ENCODE peak calls at places on chromosome 9, in six cellular contexts. Y is PC-9; F is uterus; V is osteoblast; R is heart right ventricle; A is CD4-positive, alpha-beta T cell. K is an unnamed sample.

GRCh38 chr9:38183994-38184568 is 115.1 kb upstream of the SHB start:
- DNase-seq in Y (no peak), F (no peak), V (no peak), R (no peak), A (no peak), K (no peak)

GRCh38 chr9:82332018-82332773 is 343.6 kb downstream of the SPATA31D1 start:
- DNase-seq in Y (peak; percentile 74), F (no peak), V (peak; percentile 50), R (no peak), A (no peak), K (no peak)

GRCh38 chr9:127360829-127361228 is 36.1 kb upstream of the SLC2A8 start:
- DNase-seq in Y (no peak), F (peak; percentile 30), V (no peak), R (no peak), A (no peak), K (no peak)

GRCh38 chr9:76512826-76513225 is 53.8 kb downstream of the GCNT1 start:
- DNase-seq in Y (no peak), F (no peak), V (no peak), R (no peak), A (no peak), K (no peak)

GRCh38 chr9:135701067-135701967 is 668 bp upstream of the KCNT1 start:
- DNase-seq in Y (no peak), F (no peak), V (no peak), R (no peak), A (no peak), K (no peak)

GRCh38 chr9:111232997-111233790 is 96.8 kb downstream of the OR2K2 start:
- DNase-seq in Y (no peak), F (no peak), V (peak; percentile 13), R (no peak), A (no peak), K (no peak)

GRCh38 chr9:135506327-135507103 is 6.0 kb downstream of the MRPS2 start:
- DNase-seq in Y (no peak), F (no peak), V (peak; percentile 90), R (peak; percentile 8), A (no peak), K (no peak)

GRCh38 chr9:117414220-117414905 is 494 bp downstream of the ASTN2 start:
- DNase-seq in Y (no peak), F (no peak), V (peak; percentile 82), R (peak; percentile 25), A (no peak), K (peak; percentile 65)

GRCh38 chr9:76394896-76395244 is 644 bp upstream of the RFK start:
- DNase-seq in Y (peak; percentile 69), F (peak; percentile 38), V (peak; percentile 58), R (peak; percentile 36), A (peak; percentile 27), K (no peak)

GRCh38 chr9:98865284-98865683 is 57.8 kb downstream of the GALNT12 start:
- DNase-seq in Y (no peak), F (no peak), V (no peak), R (no peak), A (no peak), K (no peak)

GRCh38 chr9:86679979-86680378 is 267.3 kb downstream of the GAS1 start:
- DNase-seq in Y (no peak), F (no peak), V (no peak), R (no peak), A (no peak), K (no peak)

GRCh38 chr9:116662633-116663032 is 24.5 kb upstream of the TRIM32 start:
- DNase-seq in Y (no peak), F (no peak), V (no peak), R (no peak), A (no peak), K (no peak)

GRCh38 chr9:68775003-68775730 is 70.1 kb downstream of the PIP5K1B start:
- DNase-seq in Y (peak; percentile 44), F (no peak), V (no peak), R (no peak), A (no peak), K (no peak)

GRCh38 chr9:132977626-132978450 is 656 bp upstream of the GFI1B start:
- DNase-seq in Y (no peak), F (peak; percentile 19), V (peak; percentile 95), R (peak; percentile 60), A (peak; percentile 59), K (peak; percentile 40)

GRCh38 chr9:107465467-107466451 is 23.8 kb downstream of the KLF4 start:
- DNase-seq in Y (no peak), F (peak; percentile 55), V (peak; percentile 96), R (peak; percentile 80), A (no peak), K (peak; percentile 33)

GRCh38 chr9:77879344-77880089 is 152.1 kb downstream of the GNAQ start:
- DNase-seq in Y (peak; percentile 94), F (no peak), V (no peak), R (no peak), A (no peak), K (no peak)

GRCh38 chr9:106334081-106334480 is 528.9 kb upstream of the ZNF462 start:
- DNase-seq in Y (no peak), F (no peak), V (no peak), R (no peak), A (no peak), K (no peak)

GRCh38 chr9:21817176-21817575 is 14.7 kb downstream of the MTAP start:
- DNase-seq in Y (no peak), F (no peak), V (peak; percentile 55), R (no peak), A (no peak), K (no peak)

GRCh38 chr9:136090768-136091581 is 4.1 kb downstream of the NACC2 start:
- DNase-seq in Y (no peak), F (peak; percentile 71), V (peak; percentile 89), R (peak; percentile 53), A (no peak), K (no peak)

GRCh38 chr9:98931990-98932389 is 11.7 kb upstream of the COL15A1 start:
- DNase-seq in Y (no peak), F (no peak), V (no peak), R (no peak), A (no peak), K (no peak)

GRCh38 chr9:29656641-29657406 is 2083.5 kb upstream of the C9orf72 start:
- DNase-seq in Y (no peak), F (no peak), V (no peak), R (no peak), A (no peak), K (no peak)

GRCh38 chr9:89621031-89621430 is 16.2 kb downstream of the GADD45G start:
- DNase-seq in Y (no peak), F (no peak), V (no peak), R (no peak), A (no peak), K (no peak)

GRCh38 chr9:15253197-15253596 is 53.8 kb downstream of the TTC39B start:
- DNase-seq in Y (no peak), F (no peak), V (no peak), R (no peak), A (no peak), K (no peak)

GRCh38 chr9:109198736-109199384 is 31.8 kb upstream of the FRRS1L start:
- DNase-seq in Y (no peak), F (no peak), V (no peak), R (no peak), A (no peak), K (no peak)

GRCh38 chr9:136270173-136270710 is 24.6 kb upstream of the QSOX2 start:
- DNase-seq in Y (no peak), F (no peak), V (no peak), R (no peak), A (no peak), K (no peak)

GRCh38 chr9:110745656-110746055 is 77.1 kb downstream of the MUSK start:
- DNase-seq in Y (peak; percentile 71), F (no peak), V (no peak), R (no peak), A (no peak), K (no peak)

GRCh38 chr9:127503947-127504886 is 52.9 kb downstream of the LRSAM1 start:
- DNase-seq in Y (peak; percentile 60), F (peak; percentile 85), V (peak; percentile 92), R (peak; percentile 88), A (peak; percentile 79), K (peak; percentile 9)

DNA sequence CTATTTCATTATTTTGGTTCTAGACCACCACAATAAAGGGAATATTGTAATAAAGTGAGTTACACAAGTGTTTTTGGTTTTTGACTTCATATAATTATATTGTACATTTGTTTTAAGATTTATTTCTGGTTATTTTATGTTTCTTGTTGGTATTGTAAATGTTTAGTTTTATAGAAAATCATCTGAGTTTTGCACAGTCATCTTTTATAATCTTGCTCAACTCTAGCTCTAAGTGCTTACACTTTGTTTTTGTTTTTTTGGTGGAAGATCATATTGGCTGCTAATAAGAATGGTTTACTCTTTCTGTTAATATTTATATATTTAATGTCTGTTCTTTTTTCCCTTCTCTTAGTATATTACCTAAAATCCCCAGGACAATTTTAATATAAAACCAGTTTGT is 135.0 kb downstream of the CNTLN start:
- DNase-seq in Y (no peak), F (no peak), V (no peak), R (no peak), A (no peak), K (no peak)
- H3K27ac ChIP-seq in Y (no peak overlapping the region), F (no peak overlapping the region), V (no peak overlapping the region), R (no peak overlapping the region), A (no peak overlapping the region), K (no peak overlapping the region)

GRCh38 chr9:3480353-3480655 is 45.5 kb downstream of the RFX3 start:
- DNase-seq in Y (no peak), F (no peak), V (no peak), R (no peak), A (no peak), K (no peak)
- H3K27ac ChIP-seq in Y (no peak overlapping the region), F (no peak overlapping the region), V (no peak overlapping the region), R (no peak overlapping the region), A (no peak overlapping the region), K (no peak overlapping the region)

GRCh38 chr9:125409217-125409636 is 147.6 kb downstream of the GAPVD1 start:
- DNase-seq in Y (no peak), F (no peak), V (peak; percentile 50), R (no peak), A (no peak), K (no peak)

GRCh38 chr9:125409637-125410521 is 148.3 kb downstream of the GAPVD1 start:
- DNase-seq in Y (peak; percentile 80), F (no peak), V (peak; percentile 96), R (no peak), A (peak; percentile 15), K (no peak)

GRCh38 chr9:125411171-125411756 is 149.6 kb downstream of the GAPVD1 start:
- DNase-seq in Y (no peak), F (no peak), V (peak; percentile 73), R (no peak), A (no peak), K (no peak)

GRCh38 chr9:125412166-125412565 is 150.5 kb downstream of the GAPVD1 start:
- DNase-seq in Y (no peak), F (no peak), V (peak; percentile 23), R (no peak), A (no peak), K (no peak)

DNA sequence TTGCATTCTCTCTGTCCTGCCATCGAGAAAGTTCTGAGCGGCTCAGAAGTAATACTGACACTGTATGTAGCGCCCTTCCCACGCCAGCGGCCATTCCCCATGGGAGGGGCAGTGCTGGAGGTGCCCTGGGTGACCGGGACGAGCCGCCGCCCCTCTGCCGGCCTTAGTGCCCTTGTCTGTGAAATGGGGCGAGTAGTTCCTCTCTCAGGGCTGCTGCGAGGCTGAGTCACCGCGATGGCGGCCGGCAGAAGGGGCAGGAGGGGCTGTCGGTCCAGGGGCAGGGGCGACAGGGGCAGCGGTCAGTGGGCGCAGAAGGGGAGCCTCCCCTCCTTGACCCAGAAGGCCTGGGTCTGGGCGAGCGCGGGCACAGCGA is 148.9 kb downstream of the GAPVD1 start:
- DNase-seq in Y (no peak), F (no peak), V (no peak), R (no peak), A (no peak), K (no peak)
- H3K27ac ChIP-seq in Y (no peak overlapping the region), F (no peak overlapping the region), V (no peak overlapping the region), R (no peak overlapping the region), A (no peak overlapping the region), K (no peak overlapping the region)

GRCh38 chr9:71755230-71755629 is 13.1 kb downstream of the CEMIP2 start:
- DNase-seq in Y (no peak), F (no peak), V (no peak), R (no peak), A (no peak), K (no peak)
- H3K27ac ChIP-seq in Y (no peak overlapping the region), F (no peak overlapping the region), V (no peak overlapping the region), R (no peak overlapping the region), A (no peak overlapping the region), K (no peak overlapping the region)